ENCODE peak calls at places on chromosomes 16 and 17, in four cellular contexts. One of them, this sample, is unnamed.

GRCh38 chr16:89006036-89006752 is 29.2 kb upstream of the CBFA2T3 start:
- DNase-seq in IMR-90: no peak
- DNase-seq in GM12878: no peak
- DNase-seq in K562: no peak
- DNase-seq in this sample: no peak

GRCh38 chr16:68396481-68396880 is 51.8 kb downstream of the SMPD3 start:
- DNase-seq in IMR-90: peak; percentile 58
- DNase-seq in K562: no peak
- DNase-seq in GM12878: no peak
- DNase-seq in this sample: peak; percentile 32

GRCh38 chr16:60605176-60605575 is 1431.1 kb downstream of the CDH8 start:
- DNase-seq in GM12878: no peak
- DNase-seq in IMR-90: no peak
- DNase-seq in K562: no peak
- DNase-seq in this sample: no peak

GRCh38 chr16:84638195-84638806 is 10.0 kb upstream of the KLHL36 start:
- DNase-seq in IMR-90: no peak
- DNase-seq in K562: no peak
- DNase-seq in GM12878: no peak
- DNase-seq in this sample: no peak

GRCh38 chr17:8464941-8465340 is 29.3 kb downstream of the NDEL1 start:
- DNase-seq in K562: no peak
- DNase-seq in GM12878: no peak
- DNase-seq in IMR-90: no peak
- DNase-seq in this sample: no peak

GRCh38 chr17:41785876-41786226 is 660 bp downstream of the JUP start:
- DNase-seq in GM12878: no peak
- DNase-seq in K562: peak; percentile 65
- DNase-seq in IMR-90: no peak
- DNase-seq in this sample: no peak

GRCh38 chr17:7889166-7889584 is 586 bp downstream of the CHD3 start:
- DNase-seq in IMR-90: peak; percentile 86
- DNase-seq in GM12878: no peak
- DNase-seq in K562: peak; percentile 16
- DNase-seq in this sample: peak; percentile 98

GRCh38 chr16:87815567-87815966 is 49.8 kb upstream of the KLHDC4 start:
- DNase-seq in IMR-90: no peak
- DNase-seq in K562: no peak
- DNase-seq in GM12878: no peak
- DNase-seq in this sample: no peak

GRCh38 chr17:2054740-2055493 is at the start of gene HIC1:
- DNase-seq in K562: peak; percentile 52
- DNase-seq in GM12878: no peak
- DNase-seq in IMR-90: peak; percentile 73
- DNase-seq in this sample: peak; percentile 74

GRCh38 chr16:54697677-54698076 is 233.0 kb upstream of the IRX5 start:
- DNase-seq in GM12878: no peak
- DNase-seq in IMR-90: no peak
- DNase-seq in K562: no peak
- DNase-seq in this sample: no peak

GRCh38 chr17:16521070-16521727 is 29.2 kb upstream of the LRRC75A start:
- DNase-seq in IMR-90: peak; percentile 91
- DNase-seq in K562: peak; percentile 73
- DNase-seq in GM12878: peak; percentile 39
- DNase-seq in this sample: peak; percentile 98

GRCh38 chr16:61243954-61244353 is 792.3 kb downstream of the CDH8 start:
- DNase-seq in GM12878: no peak
- DNase-seq in IMR-90: no peak
- DNase-seq in K562: no peak
- DNase-seq in this sample: no peak

GRCh38 chr16:75947626-75948239 is 221.4 kb upstream of the CPHXL start:
- DNase-seq in IMR-90: no peak
- DNase-seq in K562: no peak
- DNase-seq in GM12878: no peak
- DNase-seq in this sample: no peak

GRCh38 chr17:58336456-58337094 is 8.0 kb upstream of the TSPOAP1 start:
- DNase-seq in GM12878: no peak
- DNase-seq in IMR-90: peak; percentile 38
- DNase-seq in K562: no peak
- DNase-seq in this sample: no peak

GRCh38 chr17:52106638-52107261 is 51.8 kb downstream of the CA10 start:
- DNase-seq in K562: peak; percentile 43
- DNase-seq in IMR-90: no peak
- DNase-seq in GM12878: no peak
- DNase-seq in this sample: peak; percentile 43

GRCh38 chr17:50476545-50477315 is 1.9 kb upstream of the RSAD1 start:
- DNase-seq in GM12878: no peak
- DNase-seq in IMR-90: no peak
- DNase-seq in K562: no peak
- DNase-seq in this sample: no peak

GRCh38 chr16:56916571-56917403 is 15.2 kb upstream of the HERPUD1 start:
- DNase-seq in GM12878: peak; percentile 77
- DNase-seq in IMR-90: no peak
- DNase-seq in K562: no peak
- DNase-seq in this sample: no peak

GRCh38 chr17:28908640-28909098 is 5.8 kb upstream of the DHRS13 start:
- DNase-seq in IMR-90: peak; percentile 91
- DNase-seq in K562: no peak
- DNase-seq in GM12878: no peak
- DNase-seq in this sample: no peak

GRCh38 chr17:18278867-18279266 is 18.4 kb downstream of the MIEF2 start:
- DNase-seq in GM12878: no peak
- DNase-seq in K562: no peak
- DNase-seq in IMR-90: peak; percentile 79
- DNase-seq in this sample: no peak

GRCh38 chr16:28182183-28182582 is 29.6 kb downstream of the XPO6 start:
- DNase-seq in IMR-90: peak; percentile 66
- DNase-seq in GM12878: no peak
- DNase-seq in K562: no peak
- DNase-seq in this sample: no peak

GRCh38 chr16:50467943-50468748 is 80.0 kb upstream of the NKD1 start:
- DNase-seq in GM12878: no peak
- DNase-seq in K562: peak; percentile 83
- DNase-seq in IMR-90: no peak
- DNase-seq in this sample: no peak

GRCh38 chr17:70929226-70929625 is 759.9 kb downstream of the KCNJ2 start:
- DNase-seq in K562: no peak
- DNase-seq in GM12878: no peak
- DNase-seq in IMR-90: peak; percentile 16
- DNase-seq in this sample: no peak

GRCh38 chr16:14042706-14043105 is 28.4 kb upstream of the MRTFB start:
- DNase-seq in IMR-90: no peak
- DNase-seq in K562: no peak
- DNase-seq in GM12878: no peak
- DNase-seq in this sample: no peak

DNA sequence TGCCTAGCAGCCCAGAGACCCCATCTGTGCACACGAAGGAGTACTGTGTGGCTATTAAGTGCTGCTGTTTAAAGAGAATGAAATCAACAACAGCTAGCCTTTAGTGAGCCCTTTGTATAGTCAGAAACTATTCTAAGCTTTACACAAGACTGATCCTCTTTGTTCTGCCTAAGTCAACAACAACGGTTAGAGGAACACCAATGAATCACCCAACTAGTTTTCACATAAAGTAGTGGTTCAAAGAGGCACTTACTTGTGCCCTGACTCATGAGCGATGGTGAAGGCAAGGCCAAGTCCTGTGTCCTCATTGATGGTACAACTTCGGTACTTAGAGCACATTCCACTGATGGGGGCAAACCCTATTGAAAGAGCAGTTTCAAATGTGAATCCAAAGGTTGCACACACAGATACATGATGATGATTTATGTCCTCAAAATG is 75.8 kb downstream of the ADAMTS18 start:
- DNase-seq in IMR-90: peak; percentile 0
- DNase-seq in GM12878: no peak
- DNase-seq in K562: no peak
- DNase-seq in this sample: peak; percentile 64
- TF ChIP-seq RCOR1 in IMR-90: no peak
- TF ChIP-seq RCOR1 in GM12878: no peak
- TF ChIP-seq RCOR1 in K562: no peak
- TF ChIP-seq RCOR1 in this sample: no peak

DNA sequence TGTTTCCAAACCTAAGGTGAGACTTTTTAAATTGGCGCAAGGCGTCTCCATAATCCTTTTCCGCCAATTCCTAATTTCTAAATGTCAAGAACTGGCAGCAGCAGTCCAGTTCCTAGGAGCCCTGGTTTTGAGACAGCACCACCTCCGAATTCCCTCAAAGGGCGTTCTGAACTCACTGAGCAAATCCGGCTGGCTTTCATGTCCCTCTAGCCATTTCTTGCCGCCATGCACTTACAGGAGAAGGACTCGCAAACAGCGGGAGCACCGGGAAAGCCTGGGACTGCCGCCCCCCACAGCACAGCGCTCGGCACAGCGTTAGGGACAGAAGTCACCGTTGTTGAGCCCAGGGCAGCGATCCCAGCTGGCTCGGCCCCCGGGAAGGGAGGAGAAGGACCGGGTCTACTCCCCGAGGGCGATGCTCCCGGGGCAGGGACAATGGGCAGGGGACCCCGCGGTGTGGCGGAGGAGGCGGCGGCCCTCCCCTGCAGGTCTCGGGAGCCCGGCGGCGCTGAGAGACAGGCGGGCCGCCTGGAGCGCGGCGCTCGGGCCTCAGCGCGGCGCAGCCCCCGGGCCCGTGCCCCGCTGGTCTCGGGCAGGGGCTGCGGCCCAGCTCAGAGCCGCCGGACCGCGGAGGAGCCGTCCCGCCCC is 545 bp downstream of the ARHGAP17 start:
- DNase-seq in IMR-90: peak; percentile 48
- DNase-seq in K562: no peak
- DNase-seq in GM12878: no peak
- DNase-seq in this sample: peak; percentile 47
- TF ChIP-seq CEBPB in IMR-90: no peak
- TF ChIP-seq CEBPB in K562: no peak
- TF ChIP-seq CEBPB in GM12878: no peak
- TF ChIP-seq CEBPB in this sample: no peak

DNA sequence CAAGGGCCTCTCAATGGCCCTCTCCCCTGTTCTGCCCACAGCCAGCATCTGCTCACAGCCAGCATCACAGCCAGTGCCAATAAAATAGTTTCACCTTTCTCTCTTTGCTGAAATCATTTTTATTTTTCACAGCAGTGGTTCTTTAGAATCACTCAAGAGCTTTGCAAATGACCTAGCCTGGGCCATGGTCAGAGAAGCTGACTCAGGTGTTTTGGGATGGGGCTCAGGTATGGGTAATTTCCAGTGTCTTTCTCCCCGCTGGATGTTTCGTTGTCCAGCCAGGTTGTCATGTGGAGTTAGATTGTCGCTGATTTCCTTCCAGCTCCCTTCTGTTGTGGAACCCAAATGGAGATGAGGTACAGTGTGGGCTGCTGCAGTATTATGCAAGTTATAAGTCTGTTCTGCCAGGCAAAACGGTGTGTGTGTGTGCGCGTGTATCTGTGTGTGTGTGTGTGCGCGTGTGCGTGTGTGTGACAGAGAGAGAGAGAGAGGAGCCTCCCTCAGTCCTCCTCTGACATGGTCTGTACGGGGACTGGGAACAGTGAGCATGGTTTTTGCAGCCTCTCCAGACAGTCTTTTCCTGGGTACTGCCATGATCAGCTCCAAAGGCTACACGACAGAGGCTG is 1.3 kb upstream of the PMP22 start:
- DNase-seq in K562: no peak
- DNase-seq in IMR-90: no peak
- DNase-seq in GM12878: no peak
- DNase-seq in this sample: no peak
- TF ChIP-seq RCOR1 in K562: no peak
- TF ChIP-seq RCOR1 in IMR-90: no peak
- TF ChIP-seq RCOR1 in GM12878: no peak
- TF ChIP-seq RCOR1 in this sample: no peak

DNA sequence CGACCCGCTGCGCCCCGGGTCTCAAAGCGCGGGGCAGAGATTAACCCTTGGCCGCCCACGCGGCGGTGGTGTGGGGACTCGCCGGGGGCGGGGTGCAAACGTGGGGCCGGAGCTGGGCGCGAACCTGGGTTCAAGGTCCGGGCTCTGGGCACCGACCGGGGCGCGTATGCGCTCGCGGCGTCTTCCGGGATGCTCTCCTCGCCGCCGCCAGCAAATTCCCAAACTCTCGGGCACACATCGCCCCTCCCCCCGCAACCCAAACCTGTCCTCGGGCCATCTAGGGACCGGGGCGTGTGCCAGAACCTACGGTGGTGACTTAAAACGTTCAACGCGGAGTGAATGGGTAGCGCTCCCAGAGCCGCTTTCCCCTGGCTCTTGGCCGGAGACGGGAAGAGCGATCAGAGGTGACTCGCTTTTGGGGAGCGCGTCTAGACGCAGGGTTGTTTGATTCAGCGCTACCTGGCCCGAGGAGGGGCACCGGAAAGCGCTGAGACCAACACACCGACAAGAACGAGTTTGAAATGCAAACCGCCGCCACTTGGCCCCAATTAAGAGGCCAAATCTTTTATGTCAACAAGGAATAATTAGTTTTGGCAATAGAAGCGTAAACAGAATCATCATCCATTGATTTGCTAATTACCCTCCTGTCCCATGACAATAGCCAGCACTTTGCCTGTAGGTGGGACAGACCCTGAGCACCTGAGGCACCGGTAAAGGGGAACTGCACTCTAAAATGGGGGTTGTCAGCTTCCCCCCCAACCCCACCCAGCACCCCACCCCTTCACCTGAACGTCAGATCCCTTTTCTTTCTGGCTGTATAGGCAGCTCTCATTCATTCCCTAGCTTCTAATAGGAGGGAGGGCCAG is 46.2 kb downstream of the WNT3 start:
- DNase-seq in IMR-90: no peak
- DNase-seq in GM12878: no peak
- DNase-seq in K562: no peak
- DNase-seq in this sample: peak; percentile 67
- TF ChIP-seq CEBPB in IMR-90: no peak
- TF ChIP-seq CEBPB in GM12878: no peak
- TF ChIP-seq CEBPB in K562: no peak
- TF ChIP-seq CEBPB in this sample: no peak

GRCh38 chr17:73976676-73977521 is 226.6 kb upstream of the RPL38 start:
- DNase-seq in GM12878: no peak
- DNase-seq in IMR-90: no peak
- DNase-seq in K562: peak; percentile 31
- DNase-seq in this sample: no peak
- TF ChIP-seq RCOR1 in GM12878: no peak
- TF ChIP-seq RCOR1 in IMR-90: no peak
- TF ChIP-seq RCOR1 in K562: no peak
- TF ChIP-seq RCOR1 in this sample: no peak

DNA sequence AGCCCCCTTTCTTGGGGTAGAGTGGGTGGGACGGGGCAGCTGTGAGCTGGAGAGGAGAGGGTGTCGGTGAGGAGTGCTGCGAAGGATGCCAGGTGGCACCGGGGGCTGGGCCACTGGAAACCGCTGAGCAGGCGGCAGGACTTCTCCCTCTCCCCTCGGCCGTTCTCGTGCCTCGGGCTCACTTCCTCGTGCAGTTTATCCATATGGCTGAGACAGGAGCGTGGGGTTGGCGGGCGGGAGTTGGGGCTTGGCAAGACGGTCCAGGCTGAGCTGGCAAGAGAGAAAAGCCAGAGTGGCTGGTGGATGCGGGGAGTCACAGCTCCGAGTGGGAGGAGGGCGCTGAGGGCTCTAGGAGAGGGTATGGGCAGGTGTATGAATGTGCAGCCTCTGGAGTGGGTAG is 8.2 kb downstream of the TBC1D24 start:
- DNase-seq in GM12878: no peak
- DNase-seq in K562: no peak
- DNase-seq in IMR-90: peak; percentile 27
- DNase-seq in this sample: no peak
- TF ChIP-seq CEBPB in GM12878: no peak
- TF ChIP-seq CEBPB in K562: no peak
- TF ChIP-seq CEBPB in IMR-90: no peak
- TF ChIP-seq CEBPB in this sample: no peak